ENCODE peak calls at places on chromosomes 1 and 21, in nine cellular contexts. N is fibroblast of lung; S is WERI-Rb-1; R is hepatocyte; W is RWPE1; F is Peyer's patch; Y is CD8-positive, alpha-beta T cell; Z is suprapubic skin; T is upper lobe of right lung. Q is an unnamed sample.

GRCh38 chr1:162878000-162878596 is 17.1 kb upstream of the CCDC190 start:
- DNase-seq in N (peak; percentile 86), S (peak; percentile 83), R (peak; percentile 73), W (peak; percentile 44), F (no peak), Y (no peak), Z (no peak), T (no peak), Q (no peak)

GRCh38 chr1:36467708-36468455 is 3.7 kb upstream of the MRPS15 start:
- DNase-seq in N (no peak), S (no peak), R (no peak), W (no peak), F (no peak), Y (no peak), Z (no peak), T (peak; percentile 54), Q (no peak)

GRCh38 chr21:45590726-45591618 is 48.7 kb upstream of the SLC19A1 start:
- DNase-seq in N (no peak), S (peak; percentile 46), R (no peak), W (peak; percentile 12), F (peak; percentile 54), Y (no peak), Z (peak; percentile 77), T (peak; percentile 73), Q (peak; percentile 62)

GRCh38 chr1:171438441-171438840 is 46.9 kb upstream of the PRRC2C start:
- DNase-seq in N (peak; percentile 98), S (no peak), R (peak; percentile 42), W (peak; percentile 83), F (no peak), Y (no peak), Z (no peak), T (no peak), Q (peak; percentile 75)

GRCh38 chr1:114314098-114314497 is 160.4 kb upstream of the SYT6 start:
- DNase-seq in N (no peak), S (no peak), R (no peak), W (no peak), F (no peak), Y (no peak), Z (no peak), T (no peak), Q (no peak)

GRCh38 chr21:42092805-42093590 is 21.9 kb downstream of the UMODL1 start:
- DNase-seq in N (no peak), S (no peak), R (no peak), W (no peak), F (no peak), Y (no peak), Z (no peak), T (no peak), Q (no peak)

GRCh38 chr21:28943631-28944030 is 49.0 kb downstream of the LTN1 start:
- DNase-seq in N (no peak), S (no peak), R (no peak), W (no peak), F (no peak), Y (no peak), Z (no peak), T (no peak), Q (no peak)

GRCh38 chr21:44999972-45000636 is 60.3 kb downstream of the SLX9 start:
- DNase-seq in N (no peak), S (no peak), R (no peak), W (no peak), F (no peak), Y (no peak), Z (no peak), T (peak; percentile 65), Q (no peak)

GRCh38 chr1:110872745-110873435 is at the start of gene CD53:
- DNase-seq in N (no peak), S (no peak), R (no peak), W (no peak), F (no peak), Y (peak; percentile 58), Z (no peak), T (no peak), Q (no peak)

GRCh38 chr1:97050501-97050900 is 328.9 kb downstream of the PTBP2 start:
- DNase-seq in N (peak; percentile 70), S (peak; percentile 17), R (peak; percentile 8), W (no peak), F (no peak), Y (no peak), Z (no peak), T (no peak), Q (no peak)

GRCh38 chr21:40667964-40668363 is 179.0 kb downstream of the DSCAM start:
- DNase-seq in N (no peak), S (no peak), R (no peak), W (no peak), F (no peak), Y (no peak), Z (no peak), T (no peak), Q (no peak)

GRCh38 chr1:10785855-10786638 is 10.4 kb downstream of the CASZ1 start:
- DNase-seq in N (no peak), S (no peak), R (no peak), W (no peak), F (no peak), Y (no peak), Z (no peak), T (no peak), Q (no peak)

GRCh38 chr1:203271018-203271743 is 34.1 kb upstream of the BTG2 start:
- DNase-seq in N (peak; percentile 72), S (peak; percentile 93), R (peak; percentile 86), W (no peak), F (no peak), Y (peak; percentile 62), Z (no peak), T (peak; percentile 72), Q (no peak)

GRCh38 chr1:199978408-199978940 is 49.0 kb upstream of the NR5A2 start:
- DNase-seq in N (peak; percentile 59), S (no peak), R (no peak), W (no peak), F (no peak), Y (no peak), Z (no peak), T (no peak), Q (no peak)

GRCh38 chr21:35079181-35079580 is 30.1 kb upstream of the RUNX1 start:
- DNase-seq in N (no peak), S (no peak), R (no peak), W (no peak), F (no peak), Y (no peak), Z (no peak), T (no peak), Q (no peak)

GRCh38 chr1:21509351-21510112 is at the start of gene ALPL:
- DNase-seq in N (no peak), S (no peak), R (no peak), W (no peak), F (no peak), Y (no peak), Z (no peak), T (peak; percentile 69), Q (no peak)

GRCh38 chr1:234604726-234605492 is 5.1 kb downstream of the IRF2BP2 start:
- DNase-seq in N (peak; percentile 80), S (no peak), R (no peak), W (no peak), F (no peak), Y (no peak), Z (no peak), T (no peak), Q (peak; percentile 68)
- H3K27ac ChIP-seq in N (peak overlapping the region; percentile 94), S (peak overlapping the region; percentile 2), R (peak overlapping the region; percentile 99), W (no peak overlapping the region), F (peak overlapping the region; percentile 97), Y (peak overlapping the region; percentile 4), Z (peak overlapping the region; percentile 99), T (peak overlapping the region; percentile 99), Q (peak overlapping the region; percentile 96)

DNA sequence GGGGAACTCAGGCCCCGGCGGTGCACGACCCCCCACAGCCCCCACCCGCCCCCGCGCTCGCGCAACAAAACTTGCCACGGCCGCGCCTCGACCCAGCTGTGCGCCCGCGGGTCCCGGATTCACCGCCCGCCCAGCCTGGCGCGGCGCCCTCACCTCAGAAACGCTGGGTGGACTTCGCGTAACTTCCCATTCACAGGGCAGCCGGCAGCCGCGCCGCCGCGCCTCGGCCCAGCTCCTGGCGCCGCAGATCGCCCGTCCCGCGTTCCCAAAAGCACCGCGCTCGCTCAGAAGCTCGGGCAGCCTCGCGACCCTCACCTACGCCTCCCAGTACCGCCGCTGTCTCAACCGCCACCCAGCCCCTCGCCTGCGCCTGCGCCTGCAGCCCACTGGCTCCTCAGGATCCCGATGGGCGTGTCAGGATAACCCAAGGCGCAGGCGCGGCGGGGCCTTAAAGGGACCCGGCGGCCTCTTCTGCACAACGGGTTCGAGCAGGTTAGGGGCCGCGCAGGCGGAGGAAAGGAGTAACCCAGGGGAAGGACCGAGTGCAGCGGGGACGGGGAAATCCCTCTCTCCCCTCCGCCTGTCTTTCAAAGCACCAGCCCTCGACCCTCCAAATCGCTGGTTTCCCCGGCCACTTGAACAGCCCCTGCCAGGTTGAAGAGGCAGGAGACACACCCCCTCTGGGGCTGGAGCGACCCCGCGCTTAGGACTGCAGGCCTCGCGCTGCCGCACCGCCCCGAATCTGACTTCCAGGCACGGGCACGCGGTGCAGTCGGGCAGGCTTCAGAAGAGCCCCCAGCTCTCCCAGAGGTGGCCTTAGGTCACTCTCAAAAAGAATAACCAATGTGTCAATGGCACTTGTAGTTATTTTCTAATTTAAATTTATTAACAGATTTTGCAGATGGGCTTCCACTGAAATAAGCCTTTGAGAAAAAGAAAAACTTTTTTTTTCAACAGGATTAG is at the start of gene NBPF1:
- DNase-seq in N (peak; percentile 93), S (peak; percentile 100), R (peak; percentile 100), W (peak; percentile 98), F (peak; percentile 99), Y (peak; percentile 95), Z (peak; percentile 99), T (peak; percentile 98), Q (peak; percentile 99)
- TF ChIP-seq CTCF in N (no peak), S (no peak), R (no peak), W (no peak), F (no peak), Y (no peak), Z (no peak), T (no peak), Q (no peak)

GRCh38 chr1:151837841-151838490 is 1.7 kb downstream of the C2CD4D start:
- DNase-seq in N (no peak), S (no peak), R (peak; percentile 64), W (no peak), F (no peak), Y (peak; percentile 32), Z (no peak), T (peak; percentile 65), Q (no peak)
- H3K27ac ChIP-seq in N (no peak overlapping the region), S (no peak overlapping the region), R (no peak overlapping the region), W (peak overlapping the region; percentile 77), F (peak overlapping the region; percentile 71), Y (no peak overlapping the region), Z (peak overlapping the region; percentile 91), T (peak overlapping the region; percentile 17), Q (no peak overlapping the region)

DNA sequence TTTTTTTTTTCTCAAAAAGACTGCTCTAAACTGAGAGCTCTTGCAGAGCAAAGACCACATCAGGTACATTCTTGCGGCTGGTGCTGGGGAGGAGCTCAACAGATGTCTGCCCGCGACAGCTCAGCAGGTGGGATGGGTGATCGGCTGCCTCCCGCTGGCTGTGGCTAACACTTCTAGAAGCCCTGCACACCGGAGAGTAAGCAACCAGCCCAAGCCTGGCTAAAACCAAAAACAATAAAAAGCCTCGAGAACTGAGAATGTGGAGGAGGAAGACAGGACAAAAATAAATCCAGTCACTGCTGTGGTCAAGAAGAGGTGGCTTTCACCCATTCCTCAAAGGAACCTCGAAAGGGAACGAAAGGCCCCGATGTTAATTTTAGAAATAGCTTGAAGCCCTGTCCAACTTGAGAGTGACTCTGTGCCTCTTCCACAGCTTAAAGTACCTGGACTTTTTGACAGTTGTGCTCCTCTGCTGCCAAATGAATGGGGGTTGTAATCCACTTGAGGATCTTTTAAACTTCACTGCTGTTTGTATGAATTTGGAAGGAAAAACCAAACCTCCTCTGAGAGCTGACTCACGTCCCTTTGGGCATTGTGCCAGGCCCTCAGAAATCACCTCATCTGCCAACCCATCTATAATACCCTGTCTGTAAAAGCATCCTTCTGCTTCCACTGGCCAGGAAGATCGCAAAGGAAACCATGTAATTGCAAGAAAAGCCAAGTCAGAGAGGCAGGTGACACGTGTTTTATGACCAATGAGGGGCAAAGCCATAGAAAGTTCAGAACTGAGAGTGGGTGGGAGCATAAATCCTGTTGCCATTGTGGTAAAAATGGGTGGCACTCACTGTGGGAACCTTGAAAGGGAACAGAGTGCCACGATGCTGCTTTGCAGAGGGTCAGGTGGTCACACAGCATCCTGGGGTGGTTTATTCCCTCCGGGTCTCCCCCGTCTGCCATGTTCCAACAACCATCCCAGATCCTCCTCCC is 78.5 kb downstream of the KCNN3 start:
- DNase-seq in N (peak; percentile 28), S (peak; percentile 75), R (peak; percentile 25), W (peak; percentile 59), F (no peak), Y (peak; percentile 85), Z (no peak), T (no peak), Q (no peak)
- TF ChIP-seq CTCF in N (no peak), S (peak; percentile 52), R (no peak), W (no peak), F (no peak), Y (peak; percentile 27), Z (no peak), T (no peak), Q (no peak)